ENCODE peak calls at places on chromosomes 7 and 10, in six cellular contexts. U is IMR-90, E is H1, I is mesendoderm, K is neuronal stem cell, M is H9. H is an unnamed sample.

GRCh38 chr10:32171213-32171612 is 115.0 kb upstream of the KIF5B start:
- DNase-seq in E (no peak), I (no peak), U (no peak), K (no peak), M (no peak), H (no peak)

GRCh38 chr10:1530871-1531517 is 206.3 kb downstream of the ADARB2 start:
- DNase-seq in K (no peak), U (no peak), I (no peak), M (no peak), E (no peak), H (no peak)

GRCh38 chr10:95414844-95415545 is 124.2 kb upstream of the PDLIM1 start:
- DNase-seq in U (no peak), E (no peak), K (no peak), M (no peak), I (no peak), H (no peak)

GRCh38 chr7:909358-910329 is 33.3 kb downstream of the GET4 start:
- DNase-seq in K (peak; percentile 15), U (peak; percentile 15), M (no peak), E (no peak), I (no peak), H (peak; percentile 55)

GRCh38 chr7:6227294-6227846 is 45.1 kb downstream of the CYTH3 start:
- DNase-seq in M (no peak), U (peak; percentile 51), I (no peak), K (no peak), E (no peak), H (no peak)

GRCh38 chr10:97131702-97132101 is 54.1 kb downstream of the SLIT1 start:
- DNase-seq in K (no peak), U (no peak), M (no peak), I (no peak), E (no peak), H (no peak)

GRCh38 chr7:127287133-127287532 is 34.4 kb upstream of the GRM8 start:
- DNase-seq in K (no peak), I (peak; percentile 21), M (peak; percentile 36), U (no peak), E (no peak), H (no peak)

GRCh38 chr7:88344956-88345832 is 38.5 kb upstream of the STEAP4 start:
- DNase-seq in M (peak; percentile 70), E (peak; percentile 58), U (no peak), K (peak; percentile 23), I (peak; percentile 67), H (no peak)

GRCh38 chr7:34220501-34220900 is 315.2 kb downstream of the BMPER start:
- DNase-seq in E (no peak), U (no peak), I (no peak), M (no peak), K (no peak), H (no peak)

GRCh38 chr7:24290004-24290641 is 6.1 kb downstream of the NPY start:
- DNase-seq in U (peak; percentile 18), K (no peak), M (peak; percentile 66), E (peak; percentile 53), I (peak; percentile 90), H (peak; percentile 77)

GRCh38 chr7:96414931-96415292 is 93.0 kb upstream of the SLC25A13 start:
- DNase-seq in U (peak; percentile 30), I (peak; percentile 69), K (peak; percentile 57), E (peak; percentile 60), M (peak; percentile 49), H (peak; percentile 28)

GRCh38 chr7:138186951-138187351 is 110.7 kb downstream of the AKR1D1 start:
- DNase-seq in M (no peak), I (no peak), U (peak; percentile 4), K (peak; percentile 71), E (no peak), H (peak; percentile 74)

GRCh38 chr10:90420637-90421318 is 437.1 kb downstream of the HTR7 start:
- DNase-seq in U (no peak), I (no peak), E (no peak), M (no peak), K (no peak), H (no peak)

GRCh38 chr7:105277341-105277740 is 111.4 kb downstream of the SRPK2 start:
- DNase-seq in U (peak; percentile 87), E (no peak), I (no peak), M (no peak), K (no peak), H (no peak)

GRCh38 chr7:82183633-82184032 is 259.9 kb downstream of the CACNA2D1 start:
- DNase-seq in K (no peak), E (no peak), I (no peak), U (peak; percentile 87), M (no peak), H (peak; percentile 9)

GRCh38 chr10:112446055-112446854 is 459 bp downstream of the ZDHHC6 start:
- DNase-seq in K (no peak), M (no peak), U (peak; percentile 23), I (peak; percentile 5), E (no peak), H (peak; percentile 24)

GRCh38 chr7:4190021-4190981 is 491.8 kb upstream of the FOXK1 start:
- DNase-seq in U (no peak), K (no peak), M (no peak), I (no peak), E (no peak), H (no peak)

GRCh38 chr7:135335628-135336139 is 102.0 kb downstream of the STRA8 start:
- DNase-seq in E (peak; percentile 93), M (peak; percentile 98), K (peak; percentile 87), U (peak; percentile 28), I (peak; percentile 98), H (peak; percentile 22)

GRCh38 chr10:76991571-76991970 is 646.0 kb downstream of the KCNMA1 start:
- DNase-seq in I (no peak), K (no peak), U (no peak), E (no peak), M (no peak), H (no peak)

GRCh38 chr7:14507617-14508016 is 394.9 kb downstream of the DGKB start:
- DNase-seq in U (no peak), M (no peak), I (no peak), K (no peak), E (no peak), H (no peak)

GRCh38 chr10:123165445-123166072 is 11.4 kb downstream of the BUB3 start:
- DNase-seq in K (no peak), U (no peak), I (peak; percentile 24), E (no peak), M (no peak), H (no peak)

GRCh38 chr10:69577268-69578232 is 4.3 kb upstream of the NEUROG3 start:
- DNase-seq in U (no peak), M (peak; percentile 58), K (no peak), E (peak; percentile 65), I (no peak), H (peak; percentile 17)

GRCh38 chr7:4048336-4048735 is 633.8 kb upstream of the FOXK1 start:
- DNase-seq in M (no peak), K (no peak), I (no peak), E (peak; percentile 22), U (no peak), H (no peak)

GRCh38 chr10:670038-670437 is 19.4 kb downstream of the DIP2C start:
- DNase-seq in I (no peak), E (peak; percentile 35), M (no peak), U (no peak), K (no peak), H (no peak)

DNA sequence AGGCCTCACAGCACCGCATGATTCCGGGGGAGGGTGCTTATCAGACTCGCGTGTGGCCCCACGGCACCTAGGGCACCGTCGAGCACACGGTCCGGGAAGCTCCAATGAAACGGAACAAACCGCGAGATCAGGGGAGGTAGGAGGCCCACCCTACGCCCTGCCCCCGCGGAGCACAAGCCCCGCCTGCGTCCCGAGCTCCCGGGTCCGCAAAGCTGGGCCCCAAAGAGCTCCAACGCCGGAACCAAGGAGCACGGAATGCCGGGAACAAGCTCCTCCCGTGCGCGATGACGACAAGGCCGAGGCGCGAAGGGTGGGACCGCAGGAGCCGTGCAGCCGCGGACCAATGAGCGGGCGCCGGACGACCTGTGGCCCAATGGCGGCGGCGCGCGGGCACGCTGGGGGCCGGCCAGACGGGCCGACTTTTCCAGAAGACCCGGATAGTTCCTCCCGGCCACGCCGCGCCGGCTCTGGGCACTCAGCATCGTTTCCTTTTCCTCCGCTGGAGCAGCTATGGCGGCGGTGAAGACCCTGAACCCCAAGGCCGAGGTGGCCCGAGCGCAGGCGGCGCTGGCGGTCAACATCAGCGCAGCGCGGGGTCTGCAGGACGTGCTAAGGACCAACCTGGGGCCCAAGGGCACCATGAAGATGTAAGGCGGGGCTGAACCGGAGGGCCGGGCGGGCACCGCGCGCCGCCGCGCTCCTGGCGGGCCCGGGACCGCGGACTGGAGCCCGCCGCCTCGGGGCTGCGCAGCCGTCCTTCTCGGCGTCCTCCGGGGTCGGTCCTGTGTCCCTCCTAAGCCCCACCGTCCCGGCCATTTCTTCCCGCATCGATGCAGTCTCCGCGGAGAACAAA is at the start of the genes CCT6A and PSPH:
- DNase-seq in K (peak; percentile 95), U (peak; percentile 98), I (peak; percentile 99), M (peak; percentile 98), E (peak; percentile 96), H (peak; percentile 99)
- H3K4ac ChIP-seq in K (peak within 1 kb of the TSS; percentile 38), U (peak within 1 kb of the TSS; percentile 93), I (peak within 1 kb of the TSS; percentile 100), M (peak within 1 kb of the TSS; percentile 54), E (peak within 1 kb of the TSS; percentile 94), H (peak within 1 kb of the TSS; percentile 99)

DNA sequence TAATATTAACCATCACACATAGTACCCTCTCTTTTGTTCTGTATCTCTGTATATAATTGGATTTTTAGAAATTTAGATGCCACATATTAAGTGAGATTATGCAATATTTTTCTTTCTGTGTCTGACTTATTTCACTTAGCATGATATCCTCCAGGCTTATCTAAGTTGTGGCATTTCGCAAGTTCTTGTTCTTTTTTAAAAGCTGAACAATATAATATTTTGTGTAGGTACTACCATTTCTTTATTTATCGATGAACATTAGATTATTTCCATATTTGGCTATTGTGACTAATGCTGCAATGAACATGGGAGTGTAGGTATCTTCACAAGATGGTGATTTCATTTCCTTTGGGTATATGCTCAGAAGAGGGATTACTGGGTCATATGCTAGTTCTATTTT is 295.0 kb downstream of the SUGCT start:
- DNase-seq in M (no peak), E (no peak), I (no peak), U (peak; percentile 14), K (no peak), H (no peak)
- H2BK15ac ChIP-seq in M (no peak overlapping the region), E (no peak overlapping the region), I (no peak overlapping the region), U (no peak overlapping the region), K (no peak overlapping the region), H (no peak overlapping the region)

DNA sequence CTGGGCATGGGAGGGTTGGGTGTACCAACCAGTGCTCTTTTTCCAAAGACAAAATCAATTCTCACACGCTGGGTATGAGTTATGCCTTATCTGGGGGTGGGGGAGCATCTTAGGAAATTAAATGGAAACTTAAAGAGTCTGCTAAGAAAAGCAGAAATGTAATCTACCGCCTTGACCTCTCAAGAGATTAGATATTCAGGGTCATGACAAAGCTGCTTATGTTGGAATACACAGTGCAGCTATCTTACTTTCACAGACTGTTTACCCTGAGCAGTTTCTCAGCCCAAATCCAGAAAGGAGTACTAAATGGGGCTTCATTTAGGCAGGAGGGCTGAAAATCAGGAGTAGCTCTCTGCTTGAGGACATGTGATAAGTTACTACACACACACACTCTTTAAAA is 2.6 kb downstream of the MEST start:
- DNase-seq in E (no peak), K (no peak), I (no peak), M (no peak), U (no peak), H (peak; percentile 22)
- H3K4ac ChIP-seq in E (no peak overlapping the region), K (no peak overlapping the region), I (no peak overlapping the region), M (no peak overlapping the region), U (no peak overlapping the region), H (no peak overlapping the region)

DNA sequence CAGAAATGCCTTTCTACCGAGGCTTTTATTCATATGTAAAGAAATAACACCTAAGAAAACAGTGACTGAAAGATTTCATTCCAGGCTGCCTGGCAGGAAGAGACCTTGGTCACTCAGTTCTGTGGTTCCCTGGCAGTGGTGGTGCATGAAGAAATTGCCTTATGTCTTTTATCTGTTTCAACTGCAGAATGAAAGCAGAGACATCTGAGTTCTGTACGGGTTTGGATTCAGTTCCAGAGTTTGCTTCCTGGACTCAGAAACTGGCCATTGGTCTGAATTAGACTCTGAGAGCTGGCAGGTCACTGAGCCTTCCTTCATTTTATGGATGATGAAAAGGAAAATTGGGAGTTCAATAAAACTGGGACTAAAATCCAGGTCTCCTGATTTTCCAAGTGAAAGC is 428.9 kb upstream of the AUTS2 start:
- DNase-seq in U (no peak), M (no peak), E (no peak), I (no peak), K (no peak), H (no peak)
- H2BK15ac ChIP-seq in U (no peak overlapping the region), M (no peak overlapping the region), E (no peak overlapping the region), I (no peak overlapping the region), K (no peak overlapping the region), H (no peak overlapping the region)

H was measured in mesenchymal stem cell.